ENCODE peak calls at places on chromosomes 12 and 14, in nine cellular contexts. E, T, X, M, C, A, J, D and G are unnamed samples.

GRCh38 chr12:106632797-106633450 is 50.1 kb downstream of the RFX4 start:
- DNase-seq in E (no peak), T (no peak), X (no peak), M (no peak), C (no peak), A (no peak), J (no peak), D (no peak), G (no peak)

GRCh38 chr12:59927041-59927440 is 331.2 kb downstream of the SLC16A7 start:
- DNase-seq in E (no peak), T (no peak), X (no peak), M (no peak), C (no peak), A (no peak), J (no peak), D (no peak), G (no peak)

GRCh38 chr14:31426663-31427062 is 6.3 kb upstream of the HEATR5A start:
- DNase-seq in E (peak; percentile 50), T (no peak), X (no peak), M (peak; percentile 13), C (no peak), A (no peak), J (no peak), D (no peak), G (no peak)

GRCh38 chr14:82313889-82314288 is 780.2 kb upstream of the SEL1L start:
- DNase-seq in E (no peak), T (no peak), X (no peak), M (no peak), C (no peak), A (no peak), J (no peak), D (no peak), G (no peak)

GRCh38 chr12:132622437-132623071 is 4.0 kb downstream of the P2RX2 start:
- DNase-seq in E (no peak), T (no peak), X (no peak), M (no peak), C (no peak), A (peak; percentile 49), J (no peak), D (peak; percentile 52), G (no peak)

GRCh38 chr12:105020241-105020962 is 34.3 kb downstream of the NOPCHAP1 start:
- DNase-seq in E (no peak), T (no peak), X (no peak), M (peak; percentile 17), C (no peak), A (no peak), J (no peak), D (no peak), G (no peak)

GRCh38 chr12:53754633-53755261 is 3.0 kb upstream of the CISTR start:
- DNase-seq in E (peak; percentile 43), T (no peak), X (no peak), M (no peak), C (no peak), A (no peak), J (no peak), D (no peak), G (no peak)

GRCh38 chr14:47278233-47278842 is 397.1 kb downstream of the MDGA2 start:
- DNase-seq in E (peak; percentile 90), T (no peak), X (no peak), M (peak; percentile 80), C (no peak), A (peak; percentile 80), J (peak; percentile 64), D (peak; percentile 7), G (no peak)

GRCh38 chr14:93582516-93582915 is 151.8 kb downstream of the UNC79 start:
- DNase-seq in E (no peak), T (no peak), X (no peak), M (no peak), C (no peak), A (no peak), J (no peak), D (peak; percentile 6), G (no peak)

GRCh38 chr14:68552597-68552996 is 240.3 kb downstream of the ZFP36L1 start:
- DNase-seq in E (no peak), T (no peak), X (no peak), M (no peak), C (no peak), A (peak; percentile 39), J (peak; percentile 72), D (no peak), G (no peak)

GRCh38 chr12:6113691-6114475 is 10.6 kb downstream of the VWF start:
- DNase-seq in E (peak; percentile 45), T (no peak), X (no peak), M (no peak), C (no peak), A (no peak), J (no peak), D (no peak), G (no peak)

GRCh38 chr14:34750670-34751069 is 36.3 kb upstream of the CFL2 start:
- DNase-seq in E (no peak), T (no peak), X (no peak), M (no peak), C (no peak), A (no peak), J (peak; percentile 7), D (no peak), G (no peak)

GRCh38 chr14:69848156-69848555 is 31.1 kb upstream of the SMOC1 start:
- DNase-seq in E (no peak), T (no peak), X (no peak), M (no peak), C (no peak), A (no peak), J (no peak), D (no peak), G (no peak)

GRCh38 chr12:127810026-127810425 is 456.9 kb upstream of the TMEM132C start:
- DNase-seq in E (no peak), T (no peak), X (no peak), M (no peak), C (no peak), A (no peak), J (no peak), D (no peak), G (no peak)

GRCh38 chr12:83634726-83635267 is 948.1 kb downstream of the TMTC2 start:
- DNase-seq in E (no peak), T (no peak), X (no peak), M (no peak), C (no peak), A (no peak), J (no peak), D (no peak), G (no peak)

GRCh38 chr14:50000215-50001145 is 107.6 kb downstream of the ARF6 start:
- DNase-seq in E (peak; percentile 91), T (peak; percentile 81), X (peak; percentile 71), M (peak; percentile 41), C (no peak), A (peak; percentile 68), J (peak; percentile 67), D (peak; percentile 60), G (peak; percentile 83)

GRCh38 chr14:57066887-57067513 is 201.7 kb downstream of the EXOC5 start:
- DNase-seq in E (peak; percentile 91), T (peak; percentile 68), X (no peak), M (peak; percentile 83), C (peak; percentile 48), A (peak; percentile 73), J (peak; percentile 37), D (no peak), G (no peak)

GRCh38 chr12:2382391-2383155 is 329.8 kb downstream of the CACNA1C start:
- DNase-seq in E (peak; percentile 68), T (no peak), X (no peak), M (no peak), C (no peak), A (no peak), J (no peak), D (no peak), G (no peak)
- TF ChIP-seq CTCF in E (no peak), T (no peak), X (no peak), M (peak; percentile 41), C (no peak), A (no peak), J (no peak), D (peak; percentile 23), G (no peak)

DNA sequence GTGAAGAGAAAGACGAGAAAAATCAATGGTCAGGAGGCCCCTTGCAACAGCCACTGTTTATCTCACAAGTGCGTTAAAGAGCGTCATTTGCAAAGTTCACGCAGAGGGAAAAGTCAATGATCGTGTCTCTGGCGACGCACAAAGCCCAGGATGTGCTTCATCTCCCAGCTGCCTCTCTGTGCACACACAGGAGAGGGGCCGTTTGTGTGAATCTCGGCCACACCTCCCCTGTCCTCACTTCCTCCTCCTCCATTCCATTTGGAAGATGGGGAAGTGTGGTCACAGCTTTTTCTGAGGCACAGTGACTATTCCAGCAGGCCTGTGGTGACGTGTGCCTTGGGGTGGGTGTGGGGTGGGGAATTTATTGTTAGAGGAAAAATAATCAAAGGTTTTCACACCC is 90.4 kb downstream of the RBM19 start:
- DNase-seq in E (no peak), T (no peak), X (no peak), M (no peak), C (no peak), A (no peak), J (no peak), D (no peak), G (no peak)
- H3K27ac ChIP-seq in E (no peak overlapping the region), T (no peak overlapping the region), X (no peak overlapping the region), M (no peak overlapping the region), C (no peak overlapping the region), A (no peak overlapping the region), J (no peak overlapping the region), D (no peak overlapping the region), G (no peak overlapping the region)

DNA sequence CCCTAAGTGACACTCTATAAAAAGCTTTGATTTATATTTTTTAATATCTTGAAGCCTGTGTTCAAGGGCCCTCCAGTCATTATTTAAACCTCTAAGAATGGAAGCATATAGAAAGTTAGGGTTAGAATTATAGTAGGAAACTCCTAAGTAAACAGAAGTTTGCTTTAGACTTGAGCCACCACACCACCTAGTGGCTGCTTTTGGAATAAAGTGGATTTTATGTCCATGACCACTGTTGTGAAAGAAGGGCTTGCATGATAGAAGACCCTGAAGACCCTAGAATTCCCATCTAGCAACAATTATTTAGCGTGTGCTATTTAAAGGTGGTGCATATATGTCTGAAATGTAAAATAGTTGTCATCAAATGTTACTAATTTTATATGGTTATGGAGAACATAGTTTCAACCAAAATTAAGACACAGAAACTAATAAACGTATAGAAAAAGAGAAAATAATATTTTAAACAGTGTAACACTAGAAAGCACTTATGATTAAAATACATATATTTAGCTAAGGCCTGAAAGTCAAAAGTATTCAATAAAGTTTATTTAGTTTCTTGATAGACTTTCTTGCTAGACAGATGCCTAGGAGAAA is 21.3 kb downstream of the LRRIQ1 start:
- DNase-seq in E (peak; percentile 80), T (no peak), X (no peak), M (peak; percentile 78), C (no peak), A (peak; percentile 39), J (peak; percentile 58), D (no peak), G (no peak)
- TF ChIP-seq CTCF in E (peak; percentile 89), T (peak; percentile 74), X (peak; percentile 51), M (peak; percentile 80), C (peak; percentile 65), A (peak; percentile 82), J (peak; percentile 68), D (peak; percentile 46), G (peak; percentile 55)

GRCh38 chr12:120444676-120445075 is 1.5 kb downstream of the TRIAP1 start:
- DNase-seq in E (no peak), T (no peak), X (no peak), M (no peak), C (no peak), A (no peak), J (no peak), D (no peak), G (no peak)
- H3K27ac ChIP-seq in E (no peak overlapping the region), T (no peak overlapping the region), X (peak overlapping the region; percentile 96), M (no peak overlapping the region), C (no peak overlapping the region), A (no peak overlapping the region), J (no peak overlapping the region), D (no peak overlapping the region), G (no peak overlapping the region)